ENCODE peak calls at places on chromosomes 16 and 17, in six cellular contexts. S is fibroblast of pulmonary artery; Z is stimulated activated CD8-positive, alpha-beta memory T cell treated with anti-CD3 and anti-CD28 coated beads, Interleukin-12 subunit alpha, Interleukin-12 subunit beta, amount 100 ng/mL, for 1 hour; V is NCI-H1436; R is WTC11; U is body of pancreas. C is an unnamed sample.

GRCh38 chr17:7589204-7589868 is 558 bp downstream of the SOX15 start:
- DNase-seq in S (peak; percentile 88), Z (peak; percentile 46), V (no peak), R (peak; percentile 91), U (peak; percentile 85), C (peak; percentile 61)

GRCh38 chr16:79071424-79071823 is 529.1 kb downstream of the MAF start:
- DNase-seq in S (no peak), Z (no peak), V (peak; percentile 23), R (no peak), U (peak; percentile 41), C (no peak)

GRCh38 chr16:52512297-52512987 is 34.5 kb downstream of the TOX3 start:
- DNase-seq in S (no peak), Z (no peak), V (no peak), R (no peak), U (no peak), C (no peak)

GRCh38 chr16:84658690-84659089 is 10.4 kb downstream of the KLHL36 start:
- DNase-seq in S (no peak), Z (no peak), V (no peak), R (no peak), U (peak; percentile 50), C (no peak)

GRCh38 chr16:23245268-23245667 is 56.8 kb upstream of the SCNN1B start:
- DNase-seq in S (no peak), Z (no peak), V (no peak), R (no peak), U (peak; percentile 11), C (no peak)

GRCh38 chr17:72432143-72432604 is 311.4 kb downstream of the SOX9 start:
- DNase-seq in S (no peak), Z (no peak), V (no peak), R (no peak), U (no peak), C (no peak)

GRCh38 chr16:81515281-81515680 is 70.7 kb downstream of the CMIP start:
- DNase-seq in S (no peak), Z (no peak), V (peak; percentile 55), R (no peak), U (no peak), C (no peak)

GRCh38 chr16:56425439-56425832 is at the start of gene AMFR:
- DNase-seq in S (peak; percentile 80), Z (peak; percentile 23), V (peak; percentile 75), R (peak; percentile 51), U (peak; percentile 74), C (peak; percentile 62)

GRCh38 chr17:81735181-81736102 is 23.4 kb downstream of the SLC25A10 start:
- DNase-seq in S (peak; percentile 32), Z (no peak), V (peak; percentile 63), R (no peak), U (peak; percentile 25), C (no peak)

C was measured in astrocyte.